ENCODE peak calls at places on chromosomes 5 and 9, in four cellular contexts. E, Y, R and G are unnamed samples. For H3K4me1, the result is how much of the 10 kb centered on the place peaks cover.

GRCh38 chr5:169298193-169298592 is 2.7 kb downstream of the SLIT3 start:
- DNase-seq in E (no peak), R (no peak), Y (no peak), G (no peak)

GRCh38 chr9:4146293-4146692 is 153.6 kb downstream of the GLIS3 start:
- DNase-seq in Y (no peak), E (no peak), R (no peak), G (no peak)

GRCh38 chr5:116576043-116576713 is 1.6 kb upstream of the SEMA6A start:
- DNase-seq in E (peak), Y (peak), R (peak), G (peak)

GRCh38 chr9:107983191-107983603 is 493.6 kb upstream of the KLF4 start:
- DNase-seq in R (no peak), E (no peak), Y (no peak), G (no peak)

GRCh38 chr9:68574150-68574549 is 33.5 kb upstream of the TMEM252 start:
- DNase-seq in Y (no peak), E (no peak), R (no peak), G (no peak)

GRCh38 chr5:123092696-123093095 is 3.7 kb downstream of the PRDM6 start:
- DNase-seq in Y (no peak), R (no peak), E (no peak), G (no peak)

GRCh38 chr9:128026255-128027165 is 40.6 kb downstream of the NAIF1 start:
- DNase-seq in R (no peak), Y (peak), E (no peak), G (peak)

GRCh38 chr9:124467410-124468060 is 17.3 kb downstream of the ADGRD2 start:
- DNase-seq in Y (no peak), R (no peak), E (no peak), G (no peak)

GRCh38 chr5:24059006-24059405 is 551.6 kb downstream of the PRDM9 start:
- DNase-seq in Y (no peak), R (no peak), E (no peak), G (no peak)

GRCh38 chr9:106892632-106893031 is 29.7 kb downstream of the ZNF462 start:
- DNase-seq in R (peak), E (peak), Y (peak), G (no peak)

GRCh38 chr5:16179936-16180788 is 571 bp upstream of the MARCHF11 start:
- DNase-seq in Y (no peak), E (no peak), R (no peak), G (no peak)

GRCh38 chr9:19127881-19128719 is 808 bp upstream of the PLIN2 start:
- DNase-seq in R (no peak), Y (no peak), E (peak), G (peak)

GRCh38 chr9:98118640-98119601 is at the start of gene TRIM14:
- DNase-seq in R (peak), E (peak), Y (peak), G (peak)

GRCh38 chr5:173494446-173494845 is 122.0 kb downstream of the BOD1 start:
- DNase-seq in R (no peak), E (no peak), Y (no peak), G (no peak)

GRCh38 chr5:91499943-91500531 is 116.9 kb upstream of the ARRDC3 start:
- DNase-seq in E (no peak), Y (no peak), R (peak), G (no peak)

GRCh38 chr5:157245477-157245876 is 20.4 kb upstream of the CYFIP2 start:
- DNase-seq in E (no peak), R (no peak), Y (no peak), G (no peak)

GRCh38 chr9:127118597-127119318 is 3.7 kb downstream of the ANGPTL2 start:
- DNase-seq in Y (no peak), R (no peak), E (no peak), G (no peak)

GRCh38 chr5:55234171-55234700 is 828 bp upstream of the CCNO start:
- DNase-seq in Y (no peak), E (no peak), R (no peak), G (peak)

GRCh38 chr9:134377976-134378375 is 51.7 kb downstream of the RXRA start:
- DNase-seq in Y (peak), E (no peak), R (peak), G (peak)

GRCh38 chr5:89988998-89989690 is 420.4 kb downstream of the CETN3 start:
- DNase-seq in E (peak), R (no peak), Y (no peak), G (no peak)

GRCh38 chr9:9133526-9133925 is 1333.9 kb upstream of the DMAC1 start:
- DNase-seq in E (no peak), R (no peak), Y (no peak), G (no peak)

GRCh38 chr9:128055222-128056040 is 11.7 kb downstream of the NAIF1 start:
- DNase-seq in R (no peak), E (no peak), Y (peak), G (peak)

GRCh38 chr5:17248999-17249634 is 31.7 kb downstream of the BASP1 start:
- DNase-seq in Y (no peak), R (peak), E (no peak), G (peak)

GRCh38 chr5:142087920-142088679 is 20.5 kb upstream of the NDFIP1 start:
- DNase-seq in R (no peak), Y (no peak), E (no peak), G (no peak)

GRCh38 chr5:107476783-107477182 is 194.0 kb downstream of the EFNA5 start:
- DNase-seq in Y (no peak), E (no peak), R (no peak), G (no peak)

GRCh38 chr9:131410051-131410491 is 16.2 kb downstream of the PRRC2B start:
- DNase-seq in E (no peak), Y (no peak), R (no peak), G (no peak)

GRCh38 chr5:28779161-28779754 is 1740.9 kb upstream of the CDH9 start:
- DNase-seq in R (peak), Y (no peak), E (no peak), G (no peak)

GRCh38 chr9:123311250-123311753 is 42.9 kb upstream of the STRBP start:
- DNase-seq in Y (no peak), R (no peak), E (no peak), G (no peak)

GRCh38 chr5:71013575-71013974 is 11.6 kb downstream of the NAIP start:
- DNase-seq in R (no peak), Y (no peak), E (no peak), G (no peak)

GRCh38 chr9:70485273-70485858 is 70.9 kb upstream of the KLF9 start:
- DNase-seq in E (no peak), R (no peak), Y (no peak), G (peak)

GRCh38 chr9:70488793-70489105 is 74.3 kb upstream of the KLF9 start:
- DNase-seq in E (no peak), R (no peak), Y (peak), G (no peak)

GRCh38 chr9:70486127-70486526 is 71.7 kb upstream of the KLF9 start:
- DNase-seq in Y (no peak), E (no peak), R (no peak), G (peak)

GRCh38 chr9:70490478-70490877 is 76.0 kb upstream of the KLF9 start:
- DNase-seq in Y (no peak), R (no peak), E (no peak), G (no peak)

DNA sequence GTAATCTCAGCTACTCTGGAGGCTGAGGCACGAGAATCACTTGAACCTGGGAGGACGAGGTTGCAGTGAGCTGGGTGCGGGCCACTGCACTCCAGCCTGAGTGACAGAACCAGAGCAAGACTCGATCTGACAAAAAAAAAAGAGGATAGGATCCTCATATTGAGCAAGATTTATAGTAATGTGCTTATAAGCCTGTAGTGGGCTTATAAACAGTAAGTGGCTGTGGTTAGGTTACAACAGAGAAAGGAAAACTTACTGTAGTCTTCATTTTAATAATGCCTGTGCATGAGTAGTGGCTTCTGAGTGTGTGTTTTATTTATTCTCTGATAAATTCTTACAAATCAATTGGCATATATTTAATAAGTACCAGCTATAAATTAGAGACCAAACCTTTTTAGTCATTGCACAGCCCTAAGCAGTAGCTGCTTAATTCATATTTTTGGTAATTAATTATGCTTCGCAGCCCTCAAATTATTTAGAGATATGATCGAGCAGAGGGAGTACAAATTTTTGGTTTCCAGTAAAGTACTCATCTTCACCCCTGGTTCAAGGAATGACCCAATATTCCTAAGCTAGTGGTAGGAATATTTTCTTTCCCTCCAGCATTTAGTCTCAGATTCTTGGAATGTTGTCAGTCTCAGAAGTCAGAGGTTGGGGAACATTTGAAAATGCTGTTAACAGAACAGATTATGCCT is 73.8 kb upstream of the KLF9 start:
- DNase-seq in E (no peak), Y (no peak), R (no peak), G (no peak)
- H3K4me1 ChIP-seq in E (half or more), Y (under half), R (under half), G (under half)

DNA sequence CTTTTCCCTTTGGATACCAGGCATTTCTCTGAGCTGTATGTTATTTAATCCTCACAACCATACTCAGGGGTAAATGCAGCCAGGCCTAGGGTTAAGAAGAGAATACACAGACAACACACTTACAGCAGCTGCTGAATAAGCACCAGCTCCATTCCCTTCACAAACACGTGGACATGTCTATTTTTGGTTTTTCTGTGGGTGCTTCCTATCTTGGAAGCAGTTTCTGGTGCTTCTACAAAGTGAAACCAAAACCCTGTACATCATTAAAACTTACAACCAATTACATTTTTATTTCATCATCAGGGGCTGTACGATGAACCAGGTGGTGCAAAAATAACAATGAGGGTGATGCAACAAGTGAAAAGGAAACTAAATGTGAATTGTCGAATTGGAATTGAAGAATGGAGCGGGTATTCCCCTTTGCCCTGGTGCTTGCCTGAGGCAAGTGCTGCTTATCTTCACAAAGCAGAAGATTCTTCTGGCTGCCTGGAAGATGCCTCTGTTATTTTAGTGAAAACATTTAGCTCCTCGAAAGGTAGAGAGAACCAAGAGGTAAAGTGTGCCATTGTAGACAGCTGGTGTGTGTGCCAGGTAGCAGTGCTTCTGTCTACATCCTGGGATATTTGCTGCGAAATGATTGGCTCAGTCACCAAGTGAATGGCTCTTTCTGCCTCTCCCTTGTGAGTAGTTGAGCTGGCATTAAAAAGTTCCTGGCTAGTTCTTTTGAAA is 18.6 kb upstream of the IFNB1 start:
- DNase-seq in E (no peak), Y (no peak), R (no peak), G (no peak)
- H3K27ac ChIP-seq in E (peak), Y (peak), R (peak), G (no peak)

GRCh38 chr9:137671196-137671538 is 52.4 kb downstream of the EHMT1 start:
- DNase-seq in Y (no peak), E (no peak), R (no peak), G (no peak)

GRCh38 chr9:137668203-137668602 is 49.4 kb downstream of the EHMT1 start:
- DNase-seq in Y (no peak), E (no peak), R (no peak), G (no peak)

GRCh38 chr9:137671721-137672120 is 52.9 kb downstream of the EHMT1 start:
- DNase-seq in R (no peak), E (no peak), Y (no peak), G (no peak)

GRCh38 chr9:137669261-137669672 is 50.5 kb downstream of the EHMT1 start:
- DNase-seq in R (no peak), Y (no peak), E (no peak), G (no peak)

DNA sequence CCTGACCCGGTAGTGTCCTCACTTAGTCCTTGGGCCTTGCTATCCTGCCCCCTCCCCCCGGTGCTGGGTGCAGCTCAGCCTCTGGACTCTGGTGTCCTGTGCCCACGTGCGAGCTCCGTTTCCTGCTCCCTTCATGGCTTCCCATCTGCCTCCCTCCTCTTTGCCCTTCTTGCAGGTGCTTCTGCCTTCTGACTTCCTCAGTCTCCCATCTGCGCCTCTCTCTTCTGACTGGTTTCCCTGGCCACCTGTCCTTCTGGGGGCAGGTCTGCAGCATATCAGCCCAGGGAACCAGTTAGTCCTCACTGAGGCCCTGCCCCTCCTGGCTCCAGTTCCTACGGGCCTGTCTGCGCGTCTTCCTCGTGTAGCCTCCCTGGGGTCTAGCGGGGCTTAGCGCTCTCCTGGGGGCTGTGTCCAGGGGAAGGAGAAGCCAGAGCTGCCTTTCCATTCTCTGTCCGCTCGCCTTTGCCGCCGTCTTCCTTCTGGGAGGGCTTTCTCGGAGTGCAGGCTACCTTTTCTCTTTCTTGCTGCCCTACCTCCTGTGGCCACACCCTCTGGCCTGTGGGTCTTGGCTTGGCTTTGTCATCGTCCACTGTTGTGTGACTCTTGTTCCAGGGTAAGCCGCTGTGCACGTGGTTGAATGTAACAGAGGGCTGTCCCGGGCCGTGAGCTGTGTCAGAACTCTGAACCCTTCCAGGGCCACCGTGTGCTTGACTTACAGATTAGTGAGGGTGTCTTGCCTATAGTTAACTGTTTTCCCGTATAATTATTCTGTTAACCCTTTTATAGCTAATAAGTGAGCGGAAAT is 51.8 kb downstream of the EHMT1 start:
- DNase-seq in R (no peak), E (no peak), Y (peak), G (peak)
- TF ChIP-seq POLR2A in R (no peak), E (no peak), Y (no peak), G (no peak)

GRCh38 chr5:72290356-72291133 is 29.5 kb downstream of the MRPS27 start:
- DNase-seq in R (no peak), Y (no peak), E (no peak), G (no peak)
- H3K4me1 ChIP-seq in R (under half), Y (under half), E (under half), G (under half)

DNA sequence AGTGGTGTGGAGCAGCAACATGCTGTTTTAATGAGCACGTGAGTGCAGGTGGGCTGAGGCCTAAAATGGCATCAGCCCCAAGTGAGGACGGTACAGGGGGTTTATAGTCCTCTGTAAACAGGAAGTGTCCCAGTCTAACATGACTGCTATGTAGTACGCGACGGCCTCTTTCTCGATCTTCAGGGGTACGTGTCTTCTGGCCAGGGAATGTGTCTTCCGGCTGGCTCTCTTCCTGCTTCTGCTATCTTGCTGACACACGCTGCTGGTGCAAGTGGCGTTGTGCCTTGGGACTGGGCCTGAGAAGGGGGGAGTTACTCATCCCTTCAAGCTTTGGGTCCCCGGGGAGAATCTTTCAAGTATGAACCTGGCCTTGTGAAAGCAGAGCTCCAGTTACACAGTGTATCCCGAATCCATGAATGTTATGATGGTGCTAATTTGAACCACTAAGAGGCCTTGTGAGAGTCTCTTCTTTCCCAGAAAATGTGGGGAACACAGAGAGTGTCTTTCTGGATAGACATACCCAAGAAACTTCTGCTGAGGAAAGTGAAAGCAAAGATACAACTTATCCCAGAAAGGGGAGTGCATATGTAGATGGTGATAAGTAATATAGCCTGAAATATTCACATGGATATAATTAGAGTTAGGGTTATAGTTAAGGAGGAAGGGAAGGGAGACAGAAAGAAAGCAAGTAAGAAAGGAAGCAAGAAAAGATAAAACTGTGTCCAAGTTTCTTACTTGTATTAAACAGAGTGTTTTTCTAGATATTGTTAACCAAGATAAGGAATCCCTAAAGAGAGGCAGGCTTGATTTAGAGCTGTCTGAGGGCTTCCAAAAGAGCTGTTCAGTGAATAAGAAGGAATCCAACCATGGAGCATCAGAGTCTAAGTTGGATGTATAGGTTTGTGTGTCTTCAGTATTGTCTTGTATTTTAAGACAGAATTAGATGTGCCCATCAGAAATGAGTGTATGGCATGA is 35.5 kb upstream of the ANXA2R start:
- DNase-seq in Y (no peak), R (no peak), E (peak), G (no peak)
- H3K27ac ChIP-seq in Y (no peak), R (no peak), E (peak), G (no peak)

GRCh38 chr5:172437445-172438303 is 16.7 kb downstream of the SH3PXD2B start:
- DNase-seq in Y (peak), R (no peak), E (peak), G (peak)
- TF ChIP-seq POLR2A in Y (no peak), R (no peak), E (no peak), G (peak)

DNA sequence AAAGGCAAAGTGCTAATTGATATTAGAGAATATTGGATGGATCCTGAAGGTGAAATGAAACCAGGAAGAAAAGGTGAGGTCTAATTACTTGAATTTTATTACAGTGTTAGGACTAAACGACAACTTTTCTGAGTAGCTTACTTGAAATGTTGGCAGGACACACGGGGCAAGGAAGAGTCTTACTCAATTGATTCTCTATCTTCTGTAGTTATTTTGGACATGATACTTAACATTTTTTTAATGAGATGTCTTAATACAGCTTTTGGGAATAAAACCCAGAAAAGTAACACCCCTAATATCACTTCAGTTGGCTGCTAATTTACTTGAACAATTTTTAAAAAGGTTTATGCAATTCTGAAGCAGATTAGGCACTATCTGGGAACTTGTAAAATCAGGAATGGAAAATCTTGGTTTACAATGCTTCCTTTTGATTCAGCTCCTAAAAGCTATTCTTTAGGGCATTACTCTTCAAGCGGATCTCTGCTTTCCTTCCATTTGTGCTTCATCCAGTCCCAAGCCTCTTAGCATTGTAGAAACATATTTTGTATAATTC is 13.7 kb downstream of the SUB1 start:
- DNase-seq in Y (no peak), E (no peak), R (no peak), G (no peak)
- H3K4me1 ChIP-seq in Y (under half), E (under half), R (under half), G (under half)